ENCODE peak calls at places on chromosomes 16 and 17, in nine cellular contexts. W is AG10803; T is heart left ventricle; F is HL-60; D is neuronal stem cell; X is CD14-positive monocyte; M is activated CD8-positive, alpha-beta memory T cell treated with anti-CD3 and anti-CD28 coated beads for 4 hours; J is stimulated activated CD8-positive, alpha-beta memory T cell treated with anti-CD3 and anti-CD28 coated beads, Interleukin-7, amount 100 ng/mL, for 1 hour; C is cardiac fibroblast. U is an unnamed sample.
A peak's percentile ranks its signal among the peaks of the same experiment; 100 is the strongest.

GRCh38 chr17:40432864-40433528 is 10.3 kb upstream of the IGFBP4 start:
- DNase-seq in W (peak; percentile 42), T (peak; percentile 59), F (no peak), D (no peak), X (no peak), M (no peak), J (no peak), C (peak; percentile 49), U (no peak)

GRCh38 chr17:37342589-37342988 is 33.2 kb upstream of the C17orf78 start:
- DNase-seq in W (no peak), T (no peak), F (no peak), D (no peak), X (no peak), M (no peak), J (no peak), C (no peak), U (no peak)

GRCh38 chr17:8611135-8611534 is 19.4 kb downstream of the MYH10 start:
- DNase-seq in W (peak; percentile 85), T (no peak), F (no peak), D (no peak), X (no peak), M (no peak), J (no peak), C (peak; percentile 66), U (no peak)

GRCh38 chr17:33990943-33991706 is 264.0 kb upstream of the CCL2 start:
- DNase-seq in W (no peak), T (no peak), F (no peak), D (no peak), X (no peak), M (no peak), J (no peak), C (no peak), U (no peak)

GRCh38 chr17:57178839-57179238 is 77.5 kb upstream of the MSI2 start:
- DNase-seq in W (no peak), T (no peak), F (no peak), D (no peak), X (no peak), M (no peak), J (no peak), C (no peak), U (no peak)

GRCh38 chr16:1676661-1677060 is 1.4 kb upstream of the JPT2 start:
- DNase-seq in W (no peak), T (no peak), F (no peak), D (no peak), X (no peak), M (no peak), J (no peak), C (no peak), U (no peak)

GRCh38 chr16:19872179-19872863 is 12.3 kb downstream of the GPRC5B start:
- DNase-seq in W (no peak), T (no peak), F (no peak), D (no peak), X (no peak), M (no peak), J (no peak), C (no peak), U (no peak)

GRCh38 chr17:37701424-37702020 is 43.3 kb downstream of the HNF1B start:
- DNase-seq in W (no peak), T (peak; percentile 14), F (peak; percentile 54), D (no peak), X (peak; percentile 49), M (no peak), J (no peak), C (peak; percentile 21), U (peak; percentile 38)

GRCh38 chr17:21039839-21040575 is 2.8 kb downstream of the USP22 start:
- DNase-seq in W (peak; percentile 55), T (no peak), F (no peak), D (no peak), X (no peak), M (no peak), J (no peak), C (peak; percentile 65), U (peak; percentile 76)

GRCh38 chr17:29197516-29198272 is 17.5 kb upstream of the MYO18A start:
- DNase-seq in W (no peak), T (no peak), F (no peak), D (no peak), X (no peak), M (no peak), J (no peak), C (no peak), U (no peak)

GRCh38 chr16:67518676-67519075 is 10.0 kb upstream of the RIPOR1 start:
- DNase-seq in W (no peak), T (no peak), F (no peak), D (no peak), X (no peak), M (no peak), J (no peak), C (no peak), U (no peak)

GRCh38 chr16:67284699-67285646 is 5.6 kb downstream of the PLEKHG4 start:
- DNase-seq in W (no peak), T (no peak), F (no peak), D (peak; percentile 20), X (no peak), M (no peak), J (no peak), C (peak; percentile 42), U (peak; percentile 54)

GRCh38 chr16:53773150-53773846 is 69.3 kb downstream of the FTO start:
- DNase-seq in W (peak; percentile 83), T (peak; percentile 21), F (peak; percentile 45), D (peak; percentile 55), X (no peak), M (no peak), J (no peak), C (peak; percentile 90), U (peak; percentile 74)

GRCh38 chr17:80938556-80938955 is 53.1 kb upstream of the CHMP6 start:
- DNase-seq in W (no peak), T (no peak), F (peak; percentile 90), D (no peak), X (peak; percentile 58), M (no peak), J (no peak), C (no peak), U (no peak)

GRCh38 chr17:76659928-76660614 is 16.5 kb upstream of the ST6GALNAC1 start:
- DNase-seq in W (no peak), T (no peak), F (peak; percentile 42), D (no peak), X (peak; percentile 41), M (no peak), J (no peak), C (no peak), U (peak; percentile 50)

GRCh38 chr17:49952912-49953497 is 16.0 kb upstream of the DLX4 start:
- DNase-seq in W (no peak), T (no peak), F (no peak), D (no peak), X (no peak), M (no peak), J (no peak), C (no peak), U (peak; percentile 86)

GRCh38 chr16:85125570-85126382 is 13.5 kb upstream of the CIBAR2 start:
- DNase-seq in W (no peak), T (peak; percentile 64), F (no peak), D (no peak), X (no peak), M (no peak), J (no peak), C (no peak), U (no peak)

GRCh38 chr17:79573196-79573929 is 37.5 kb downstream of the RBFOX3 start:
- DNase-seq in W (no peak), T (no peak), F (no peak), D (no peak), X (no peak), M (no peak), J (no peak), C (peak; percentile 3), U (peak; percentile 16)

GRCh38 chr16:89562027-89562599 is 1.6 kb downstream of the RPL13 start:
- DNase-seq in W (no peak), T (no peak), F (no peak), D (no peak), X (no peak), M (no peak), J (no peak), C (peak; percentile 40), U (peak; percentile 40)

GRCh38 chr17:38353084-38353604 is 1.5 kb downstream of the SOCS7 start:
- DNase-seq in W (no peak), T (no peak), F (no peak), D (no peak), X (no peak), M (no peak), J (no peak), C (no peak), U (no peak)

GRCh38 chr17:32525116-32525515 is 38.3 kb downstream of the CDK5R1 start:
- DNase-seq in W (peak; percentile 79), T (no peak), F (no peak), D (no peak), X (no peak), M (no peak), J (no peak), C (peak; percentile 41), U (no peak)

GRCh38 chr16:80318107-80318506 is 222.7 kb upstream of the DYNLRB2 start:
- DNase-seq in W (no peak), T (no peak), F (no peak), D (no peak), X (no peak), M (no peak), J (no peak), C (no peak), U (no peak)

GRCh38 chr17:68803122-68803615 is 152.0 kb downstream of the ABCA8 start:
- DNase-seq in W (no peak), T (no peak), F (no peak), D (no peak), X (no peak), M (no peak), J (no peak), C (no peak), U (no peak)

GRCh38 chr17:81537343-81537855 is 9.2 kb downstream of the FSCN2 start:
- DNase-seq in W (no peak), T (no peak), F (no peak), D (no peak), X (no peak), M (no peak), J (no peak), C (no peak), U (peak; percentile 33)

GRCh38 chr16:468072-468821 is 42.8 kb downstream of the RAB11FIP3 start:
- DNase-seq in W (no peak), T (no peak), F (no peak), D (no peak), X (no peak), M (no peak), J (no peak), C (no peak), U (no peak)

GRCh38 chr17:65638221-65638940 is 76.9 kb upstream of the AXIN2 start:
- DNase-seq in W (peak; percentile 51), T (no peak), F (no peak), D (no peak), X (no peak), M (no peak), J (no peak), C (peak; percentile 26), U (no peak)

U was measured in PC-3.